ENCODE peak calls at places on chromosomes 5 and 9, in seven cellular contexts. N is Kasumi-1, I is NCI-H2081, L is coronary artery, S is fibroblast of mammary gland, X is substantia nigra, Y is astrocyte. E is an unnamed sample.

GRCh38 chr9:6598249-6598725 is 47.2 kb downstream of the GLDC start:
- DNase-seq in Y (no peak), I (no peak), X (no peak), S (peak), N (no peak), L (no peak), E (no peak)

GRCh38 chr5:173800340-173800739 is 87.8 kb upstream of the CPEB4 start:
- DNase-seq in S (no peak), N (no peak), X (no peak), I (no peak), L (no peak), Y (peak), E (no peak)

GRCh38 chr9:130175355-130175754 is 3.2 kb downstream of the NCS1 start:
- DNase-seq in Y (no peak), I (no peak), S (no peak), L (no peak), X (no peak), N (no peak), E (no peak)

GRCh38 chr5:98827161-98827560 is 53.7 kb downstream of the RGMB start:
- DNase-seq in N (peak), I (peak), Y (peak), X (no peak), S (peak), L (no peak), E (peak)

GRCh38 chr5:151164687-151165392 is 7.3 kb upstream of the ANXA6 start:
- DNase-seq in Y (peak), N (peak), S (peak), L (peak), X (peak), I (peak), E (peak)

GRCh38 chr5:110872200-110872599 is 133.4 kb downstream of the SLC25A46 start:
- DNase-seq in I (no peak), X (no peak), L (no peak), S (no peak), N (no peak), Y (no peak), E (no peak)

GRCh38 chr5:126973193-126973592 is 57.2 kb downstream of the MARCHF3 start:
- DNase-seq in N (peak), I (no peak), X (no peak), S (no peak), L (no peak), Y (no peak), E (peak)

GRCh38 chr5:67268233-67269011 is 71.8 kb upstream of the CD180 start:
- DNase-seq in L (peak), X (peak), N (no peak), S (peak), I (no peak), Y (peak), E (no peak)

GRCh38 chr9:96100385-96100978 is 201.5 kb downstream of the HSD17B3 start:
- DNase-seq in Y (no peak), N (peak), X (no peak), S (no peak), L (no peak), I (peak), E (peak)

GRCh38 chr9:129551393-129551973 is 69.4 kb downstream of the C9orf50 start:
- DNase-seq in N (no peak), L (no peak), S (no peak), I (no peak), X (no peak), Y (no peak), E (no peak)

GRCh38 chr9:111110805-111111204 is 72.5 kb upstream of the LPAR1 start:
- DNase-seq in L (no peak), I (no peak), X (no peak), Y (no peak), S (no peak), N (no peak), E (no peak)

GRCh38 chr5:82418608-82418950 is 140.4 kb upstream of the RPS23 start:
- DNase-seq in Y (peak), N (no peak), L (no peak), I (no peak), X (no peak), S (no peak), E (no peak)

GRCh38 chr5:1135696-1136525 is 24.0 kb upstream of the SLC12A7 start:
- DNase-seq in L (no peak), I (no peak), Y (no peak), N (no peak), S (no peak), X (no peak), E (no peak)

GRCh38 chr5:67790390-67790789 is 425.2 kb upstream of the PIK3R1 start:
- DNase-seq in N (no peak), Y (no peak), I (no peak), L (no peak), X (no peak), S (no peak), E (no peak)

GRCh38 chr5:133556551-133556950 is 55.8 kb downstream of the FSTL4 start:
- DNase-seq in L (no peak), N (no peak), I (no peak), S (no peak), Y (no peak), X (no peak), E (no peak)

GRCh38 chr5:138275379-138275782 is 960 bp upstream of the GFRA3 start:
- DNase-seq in X (no peak), L (no peak), S (no peak), Y (no peak), I (peak), N (no peak), E (peak)

GRCh38 chr5:151153766-151154272 is 3.8 kb downstream of the ANXA6 start:
- DNase-seq in I (no peak), S (no peak), N (no peak), L (no peak), Y (no peak), X (no peak), E (no peak)

GRCh38 chr5:136522217-136522956 is 157.0 kb upstream of the TRPC7 start:
- DNase-seq in N (no peak), Y (peak), L (no peak), X (no peak), I (no peak), S (no peak), E (no peak)

GRCh38 chr9:69919461-69920061 is 98.9 kb downstream of the CFAP95 start:
- DNase-seq in S (peak), L (no peak), Y (peak), N (peak), X (no peak), I (peak), E (peak)

GRCh38 chr5:156815988-156816599 is 34.0 kb upstream of the PPP1R2B start:
- DNase-seq in X (no peak), I (no peak), S (peak), N (peak), L (no peak), Y (peak), E (peak)

GRCh38 chr9:127778280-127779135 is at the start of gene SH2D3C:
- DNase-seq in X (no peak), L (no peak), S (peak), Y (no peak), N (peak), I (no peak), E (peak)

GRCh38 chr9:88006511-88007290 is 32.4 kb upstream of the CDK20 start:
- DNase-seq in Y (no peak), X (no peak), S (no peak), I (no peak), L (no peak), N (no peak), E (no peak)

GRCh38 chr9:113578279-113578865 is 114.8 kb downstream of the RGS3 start:
- DNase-seq in X (no peak), N (no peak), Y (peak), I (no peak), S (peak), L (no peak), E (no peak)

GRCh38 chr9:137460363-137461315 is 1.5 kb upstream of the NSMF start:
- DNase-seq in N (no peak), L (peak), S (no peak), X (no peak), I (no peak), Y (no peak), E (no peak)

GRCh38 chr5:171428849-171429542 is 9.5 kb downstream of the FGF18 start:
- DNase-seq in L (no peak), S (no peak), Y (no peak), N (no peak), I (no peak), X (no peak), E (no peak)

E was measured in NB4.